ENCODE peak calls at places on chromosomes 5 and 9, in eight cellular contexts. V is GM06990; J is fibroblast of mammary gland; R is small intestine; E is CD4-positive, CD25-positive, alpha-beta regulatory T cell; M is tibial nerve; H is cardiac fibroblast; O is lower leg skin. Z is an unnamed sample.

GRCh38 chr5:37850128-37850865 is 10.5 kb upstream of the GDNF start:
- DNase-seq in V (no peak), J (peak; percentile 94), R (no peak), E (no peak), M (no peak), H (peak; percentile 87), O (no peak), Z (no peak)

GRCh38 chr5:108214857-108215256 is 167.0 kb downstream of the FBXL17 start:
- DNase-seq in V (no peak), J (no peak), R (no peak), E (no peak), M (no peak), H (no peak), O (no peak), Z (no peak)

GRCh38 chr9:125932012-125932411 is 184.8 kb downstream of the PBX3 start:
- DNase-seq in V (no peak), J (peak; percentile 99), R (no peak), E (no peak), M (no peak), H (peak; percentile 97), O (peak; percentile 42), Z (no peak)

GRCh38 chr9:70950270-70950669 is 171.2 kb downstream of the TRPM3 start:
- DNase-seq in V (no peak), J (no peak), R (no peak), E (no peak), M (no peak), H (no peak), O (no peak), Z (no peak)

GRCh38 chr9:131657890-131658752 is 81.8 kb downstream of the RAPGEF1 start:
- DNase-seq in V (no peak), J (peak; percentile 93), R (peak; percentile 83), E (no peak), M (no peak), H (peak; percentile 95), O (no peak), Z (no peak)

GRCh38 chr5:174518512-174518911 is 205.9 kb upstream of the MSX2 start:
- DNase-seq in V (no peak), J (no peak), R (no peak), E (no peak), M (no peak), H (no peak), O (no peak), Z (no peak)

GRCh38 chr5:83473344-83474169 is 2.0 kb downstream of the VCAN start:
- DNase-seq in V (peak; percentile 88), J (peak; percentile 98), R (peak; percentile 14), E (peak; percentile 40), M (peak; percentile 95), H (peak; percentile 99), O (peak; percentile 91), Z (peak; percentile 61)

GRCh38 chr5:76325876-76326491 is 77.1 kb upstream of the IQGAP2 start:
- DNase-seq in V (no peak), J (no peak), R (peak; percentile 58), E (peak; percentile 95), M (no peak), H (no peak), O (no peak), Z (no peak)

GRCh38 chr5:39816111-39816834 is 391.5 kb upstream of the DAB2 start:
- DNase-seq in V (no peak), J (no peak), R (no peak), E (no peak), M (no peak), H (no peak), O (no peak), Z (no peak)

DNA sequence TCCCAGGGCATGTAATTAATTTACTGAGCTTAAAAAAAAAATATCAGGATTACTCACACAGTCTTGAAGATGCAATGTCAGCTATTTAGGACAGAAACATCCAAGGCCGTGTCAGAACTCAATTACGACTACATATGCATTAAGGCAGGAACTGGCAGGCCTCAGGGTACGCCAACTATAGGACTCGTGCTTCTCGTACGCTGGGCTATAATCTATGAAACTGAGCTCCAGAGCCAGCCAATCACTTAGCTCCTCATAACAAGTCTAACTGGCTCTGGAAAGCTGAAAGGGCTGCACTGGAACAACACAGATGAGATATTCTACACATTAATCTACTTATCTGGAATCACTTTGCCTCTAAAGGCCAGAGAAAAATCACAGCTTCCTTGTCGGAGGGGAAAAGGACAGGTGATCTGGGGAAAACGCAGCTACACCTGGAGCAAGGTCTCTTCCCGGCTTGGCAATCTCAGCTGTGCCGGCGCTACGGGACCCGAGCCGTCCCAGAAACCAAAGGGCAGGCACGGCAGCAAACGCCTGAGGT is 212.0 kb downstream of the DEPDC1B start:
- DNase-seq in V (no peak), J (peak; percentile 24), R (peak; percentile 67), E (no peak), M (no peak), H (no peak), O (peak; percentile 53), Z (no peak)
- H3K4me3 ChIP-seq in V (no peak overlapping the region), J (no peak overlapping the region), R (no peak overlapping the region), E (no peak overlapping the region), M (no peak overlapping the region), H (no peak overlapping the region), O (no peak overlapping the region), Z (no peak overlapping the region)

GRCh38 chr5:172896465-172896864 is 62.4 kb downstream of the ERGIC1 start:
- DNase-seq in V (no peak), J (peak; percentile 77), R (no peak), E (no peak), M (no peak), H (peak; percentile 48), O (no peak), Z (no peak)

GRCh38 chr5:172892713-172893112 is 58.7 kb downstream of the ERGIC1 start:
- DNase-seq in V (no peak), J (no peak), R (peak; percentile 54), E (no peak), M (no peak), H (no peak), O (no peak), Z (no peak)

GRCh38 chr5:172894767-172895166 is 60.7 kb downstream of the ERGIC1 start:
- DNase-seq in V (no peak), J (no peak), R (no peak), E (no peak), M (no peak), H (no peak), O (no peak), Z (no peak)

GRCh38 chr5:172897691-172898512 is 61.3 kb upstream of the RPL26L1 start:
- DNase-seq in V (no peak), J (peak; percentile 96), R (no peak), E (no peak), M (no peak), H (peak; percentile 83), O (no peak), Z (no peak)

GRCh38 chr5:172895549-172895948 is 61.5 kb downstream of the ERGIC1 start:
- DNase-seq in V (no peak), J (no peak), R (no peak), E (no peak), M (no peak), H (no peak), O (no peak), Z (no peak)
- H3K4me3 ChIP-seq in V (no peak overlapping the region), J (no peak overlapping the region), R (no peak overlapping the region), E (no peak overlapping the region), M (no peak overlapping the region), H (no peak overlapping the region), O (no peak overlapping the region), Z (no peak overlapping the region)

GRCh38 chr9:27622688-27623340 is 49.5 kb upstream of the C9orf72 start:
- DNase-seq in V (no peak), J (no peak), R (no peak), E (no peak), M (no peak), H (no peak), O (no peak), Z (no peak)
- H3K4me3 ChIP-seq in V (no peak overlapping the region), J (no peak overlapping the region), R (no peak overlapping the region), E (no peak overlapping the region), M (no peak overlapping the region), H (no peak overlapping the region), O (no peak overlapping the region), Z (no peak overlapping the region)

GRCh38 chr9:77180056-77180455 is 2.7 kb downstream of the VPS13A start:
- DNase-seq in V (no peak), J (no peak), R (no peak), E (no peak), M (no peak), H (no peak), O (no peak), Z (no peak)
- H3K4me3 ChIP-seq in V (no peak overlapping the region), J (no peak overlapping the region), R (no peak overlapping the region), E (peak overlapping the region; percentile 29), M (no peak overlapping the region), H (no peak overlapping the region), O (no peak overlapping the region), Z (no peak overlapping the region)

GRCh38 chr5:137035480-137035878 is 463.6 kb downstream of the SPOCK1 start:
- DNase-seq in V (no peak), J (peak; percentile 27), R (no peak), E (no peak), M (no peak), H (no peak), O (no peak), Z (no peak)
- H3K4me3 ChIP-seq in V (no peak overlapping the region), J (no peak overlapping the region), R (no peak overlapping the region), E (no peak overlapping the region), M (no peak overlapping the region), H (no peak overlapping the region), O (no peak overlapping the region), Z (no peak overlapping the region)

GRCh38 chr9:136322756-136323330 is 4.5 kb upstream of the GPSM1 start:
- DNase-seq in V (no peak), J (no peak), R (no peak), E (no peak), M (no peak), H (no peak), O (no peak), Z (no peak)
- H3K4me3 ChIP-seq in V (no peak overlapping the region), J (no peak overlapping the region), R (no peak overlapping the region), E (no peak overlapping the region), M (no peak overlapping the region), H (no peak overlapping the region), O (no peak overlapping the region), Z (no peak overlapping the region)

GRCh38 chr5:146047396-146047795 is 58.0 kb downstream of the PLAC8L1 start:
- DNase-seq in V (no peak), J (no peak), R (peak; percentile 81), E (no peak), M (no peak), H (no peak), O (no peak), Z (peak; percentile 6)
- H3K4me3 ChIP-seq in V (no peak overlapping the region), J (no peak overlapping the region), R (no peak overlapping the region), E (no peak overlapping the region), M (no peak overlapping the region), H (no peak overlapping the region), O (no peak overlapping the region), Z (no peak overlapping the region)